ENCODE peak calls at places on chromosomes 12 and 14, in six cellular contexts. X, Y, G, C, K and S are unnamed samples.

GRCh38 chr14:82636426-82636825 is 1102.8 kb upstream of the SEL1L start:
- ATAC-seq in C (no peak), K (no peak), G (no peak), X (no peak), Y (no peak), S (no peak)

GRCh38 chr12:124456652-124457152 is 110.7 kb downstream of the NCOR2 start:
- ATAC-seq in K (no peak), G (no peak), X (no peak), Y (peak; percentile 36), C (no peak), S (no peak)

GRCh38 chr12:54189198-54189539 is 384 bp upstream of the SMUG1 start:
- ATAC-seq in K (no peak), Y (peak; percentile 13), G (no peak), X (no peak), C (no peak), S (no peak)

GRCh38 chr14:99266181-99267178 is 5.5 kb downstream of the BCL11B start:
- ATAC-seq in C (peak; percentile 92), K (peak; percentile 85), X (peak; percentile 71), Y (peak; percentile 82), G (no peak), S (peak; percentile 72)

GRCh38 chr12:67579662-67580003 is 68.9 kb upstream of the DYRK2 start:
- ATAC-seq in X (no peak), K (no peak), Y (no peak), G (no peak), C (no peak), S (no peak)

GRCh38 chr12:120067084-120067869 is 49.3 kb downstream of the RAB35 start:
- ATAC-seq in K (no peak), G (no peak), X (no peak), C (no peak), Y (no peak), S (no peak)

GRCh38 chr12:114935658-114936057 is 251.7 kb upstream of the TBX3 start:
- ATAC-seq in K (no peak), G (no peak), C (no peak), Y (no peak), X (no peak), S (no peak)

GRCh38 chr14:30921305-30921704 is 46.9 kb downstream of the COCH start:
- ATAC-seq in G (no peak), Y (no peak), C (peak; percentile 74), X (no peak), K (no peak), S (no peak)

GRCh38 chr14:88576222-88576621 is 13.4 kb downstream of the ZC3H14 start:
- ATAC-seq in C (no peak), G (no peak), Y (no peak), K (no peak), X (no peak), S (no peak)

GRCh38 chr14:72736348-72736747 is 157.6 kb downstream of the DPF3 start:
- ATAC-seq in G (no peak), C (peak; percentile 91), X (no peak), Y (peak; percentile 45), K (peak; percentile 87), S (no peak)

DNA sequence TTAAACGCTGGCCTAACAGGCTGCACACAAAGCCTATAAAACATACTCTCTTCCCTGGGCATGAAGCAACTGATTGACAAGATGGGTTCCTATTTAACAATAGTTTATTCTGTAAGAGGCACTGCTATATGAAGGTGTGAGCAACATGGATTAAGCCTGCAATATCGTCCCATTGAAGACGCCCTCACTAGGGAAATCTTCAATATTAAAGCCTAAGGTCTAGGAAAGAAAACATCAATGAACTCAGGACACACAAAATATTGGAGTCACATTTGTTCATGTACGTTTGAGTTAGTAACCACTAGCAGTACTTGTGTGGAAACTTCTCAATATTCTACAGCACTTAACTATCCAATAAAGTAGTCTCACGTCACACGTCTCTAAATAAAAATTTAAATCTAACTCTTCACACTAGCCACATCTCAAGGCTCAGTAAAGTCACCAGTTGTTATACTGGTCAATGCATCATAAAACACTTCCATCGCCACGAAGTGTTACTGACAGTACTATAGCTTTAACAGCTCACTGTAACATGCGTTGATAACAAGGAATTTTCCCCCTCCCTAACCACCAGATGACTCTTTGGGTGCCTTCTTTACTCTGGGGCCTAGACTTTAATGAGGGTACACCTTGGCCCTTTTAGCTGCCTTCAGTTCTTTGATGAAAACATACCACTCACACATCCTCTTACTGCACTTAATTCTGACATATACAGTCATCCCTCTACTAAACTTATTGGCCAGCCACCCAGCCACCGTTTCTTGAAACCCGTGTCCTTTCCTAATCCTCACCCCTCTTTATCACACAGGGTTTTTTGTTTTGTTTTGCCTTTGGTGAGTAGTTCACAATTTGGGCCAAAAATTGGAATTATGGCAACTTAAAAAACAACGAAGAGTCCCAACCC is 50.1 kb upstream of the OR5AU1 start:
- ATAC-seq in K (no peak), Y (no peak), G (no peak), X (no peak), C (peak; percentile 38), S (no peak)
- TF ChIP-seq POLR2A in K (peak; percentile 52), Y (peak; percentile 40), G (no peak), X (no peak), C (peak; percentile 49), S (no peak)

GRCh38 chr14:104581521-104581920 is 2.0 kb downstream of the C14orf180 start:
- ATAC-seq in G (no peak), Y (peak; percentile 18), K (no peak), X (no peak), C (no peak), S (no peak)
- H3K27ac ChIP-seq in G (no peak overlapping the region), Y (no peak overlapping the region), K (no peak overlapping the region), X (no peak overlapping the region), C (no peak overlapping the region), S (no peak overlapping the region)

DNA sequence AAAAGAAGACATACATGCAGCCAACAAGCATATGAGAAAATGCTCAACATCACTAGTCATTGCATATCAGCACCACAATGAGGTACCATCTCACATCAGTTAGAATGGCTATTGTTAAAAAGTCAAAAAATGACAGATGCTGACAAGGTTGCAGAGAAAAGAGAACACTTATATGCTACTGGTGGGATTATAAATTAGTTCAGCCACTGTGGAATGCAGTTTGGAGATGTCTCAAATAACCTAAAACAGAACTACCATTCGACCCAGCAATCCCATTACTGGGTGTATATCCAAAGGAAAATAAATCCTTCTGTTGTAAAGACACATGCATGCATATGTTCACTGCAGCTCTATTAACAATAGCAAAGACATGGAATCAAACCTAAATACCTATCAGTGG is 238.4 kb downstream of the KCNC2 start:
- ATAC-seq in X (no peak), Y (no peak), C (no peak), G (no peak), K (no peak), S (no peak)
- TF ChIP-seq EP300 in X (no peak), Y (no peak), C (no peak), G (no peak), K (no peak), S (no peak)

GRCh38 chr12:106301241-106301610 is 1.3 kb upstream of the TCP11L2 start:
- ATAC-seq in K (no peak), G (no peak), C (no peak), Y (no peak), X (peak; percentile 3), S (no peak)

GRCh38 chr12:106301611-106302321 is 767 bp upstream of the TCP11L2 start:
- ATAC-seq in X (peak; percentile 70), C (peak; percentile 87), K (peak; percentile 58), Y (peak; percentile 69), G (peak; percentile 64), S (peak; percentile 35)

GRCh38 chr12:106304001-106304421 is 1.5 kb downstream of the TCP11L2 start:
- ATAC-seq in Y (no peak), G (no peak), X (no peak), K (no peak), C (no peak), S (no peak)

GRCh38 chr12:106303202-106303820 is 778 bp downstream of the TCP11L2 start:
- ATAC-seq in Y (peak; percentile 52), X (peak; percentile 52), C (peak; percentile 54), G (peak; percentile 93), K (peak; percentile 77), S (peak; percentile 86)

GRCh38 chr12:106302401-106303201 is at the start of gene TCP11L2:
- ATAC-seq in Y (peak; percentile 87), X (peak; percentile 84), C (peak; percentile 80), K (peak; percentile 82), G (peak; percentile 95), S (peak; percentile 88)
- TF ChIP-seq POLR2A in Y (peak; percentile 59), X (no peak), C (no peak), K (peak; percentile 56), G (peak; percentile 52), S (peak; percentile 43)

DNA sequence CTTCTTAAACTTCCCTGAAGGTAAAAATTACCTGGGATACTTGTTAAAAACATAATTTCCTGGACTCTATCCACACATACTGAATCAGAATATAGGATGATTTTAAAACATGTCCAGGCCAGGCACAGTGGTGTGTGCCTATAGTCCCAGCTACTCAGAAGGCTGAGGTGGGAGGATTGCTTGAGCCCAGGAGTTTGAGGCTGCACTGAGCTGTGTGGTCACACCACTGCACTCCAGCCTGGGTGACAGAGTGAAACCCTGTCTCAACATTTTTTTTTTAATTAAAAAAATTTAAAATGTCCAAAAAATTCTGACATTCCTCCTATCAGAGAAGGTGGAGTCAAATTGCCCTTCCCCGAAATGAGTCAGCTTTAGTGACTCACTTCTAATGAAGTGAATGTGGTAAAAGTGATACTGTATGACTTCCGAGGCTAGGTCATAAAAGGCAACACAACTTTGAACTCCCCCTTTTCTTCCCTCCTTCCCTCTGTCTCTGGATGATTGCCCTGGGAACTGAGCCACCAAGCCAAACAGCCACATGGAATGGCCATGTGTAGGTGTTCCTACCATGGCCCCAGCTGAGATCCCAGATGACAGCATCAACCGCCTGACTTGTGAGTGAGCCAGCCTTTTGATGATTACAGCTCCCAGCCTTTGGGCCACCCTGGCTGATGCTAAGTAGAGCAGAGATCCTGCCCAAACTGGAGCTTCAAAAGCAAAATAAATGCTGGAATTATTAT is 36.3 kb downstream of the LIMA1 start:
- ATAC-seq in X (peak; percentile 95), K (no peak), G (peak; percentile 82), Y (peak; percentile 80), C (peak; percentile 83), S (peak; percentile 88)
- H3K27ac ChIP-seq in X (peak overlapping the region; percentile 65), K (peak overlapping the region; percentile 46), G (peak overlapping the region; percentile 54), Y (peak overlapping the region; percentile 83), C (peak overlapping the region; percentile 97), S (peak overlapping the region; percentile 56)

GRCh38 chr12:98639526-98639925 is 5.1 kb downstream of the IKBIP start:
- ATAC-seq in X (no peak), G (no peak), K (no peak), C (no peak), Y (no peak), S (no peak)

GRCh38 chr12:98638009-98638408 is 6.6 kb downstream of the IKBIP start:
- ATAC-seq in X (no peak), Y (no peak), K (no peak), G (no peak), C (no peak), S (no peak)

GRCh38 chr12:98637068-98637467 is 7.5 kb downstream of the IKBIP start:
- ATAC-seq in K (no peak), G (no peak), X (no peak), C (no peak), Y (no peak), S (no peak)

DNA sequence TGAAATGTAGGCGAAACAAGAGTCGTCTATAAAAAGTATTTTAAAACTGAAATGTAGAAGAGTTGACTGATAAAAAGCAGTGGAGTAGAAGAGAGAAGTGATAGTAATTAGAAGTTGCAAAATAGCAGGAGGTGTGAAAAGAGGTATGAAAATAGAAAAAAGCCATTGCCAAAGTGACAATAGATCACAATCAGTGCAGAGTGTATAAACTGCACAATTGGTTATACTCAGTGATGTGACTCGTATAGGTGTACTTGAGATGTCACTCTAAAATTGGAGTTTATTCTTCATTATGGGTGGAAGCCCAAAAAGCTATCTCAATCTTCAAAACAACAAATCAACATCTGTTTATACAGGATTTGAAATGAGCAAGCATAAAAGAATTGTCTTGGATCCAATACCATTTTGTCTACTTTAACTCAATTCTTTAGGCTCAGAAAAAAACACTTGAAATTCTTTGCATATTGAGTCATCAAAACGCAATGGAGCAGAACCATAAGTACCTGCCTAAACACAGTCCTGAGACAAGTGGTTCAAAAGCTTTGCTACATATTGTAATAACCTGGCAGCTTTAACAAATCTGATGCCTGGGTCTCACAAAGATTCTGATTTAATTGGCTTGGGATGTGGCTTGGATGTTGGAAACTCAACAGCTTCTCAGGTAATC is 8.8 kb downstream of the IKBIP start:
- ATAC-seq in C (no peak), K (no peak), G (peak; percentile 66), Y (peak; percentile 92), X (peak; percentile 50), S (no peak)
- TF ChIP-seq EP300 in C (no peak), K (no peak), G (no peak), Y (peak; percentile 40), X (no peak), S (no peak)